ENCODE peak calls at places on chromosomes 4 and X, in four cellular contexts. P is cardiac muscle cell, G is GM10248, W is upper lobe of right lung. Z is an unnamed sample.

GRCh38 chrX:9995855-9996339 is 28.7 kb downstream of the CLDN34 start:
- DNase-seq in P (peak), G (peak), W (peak), Z (peak)

GRCh38 chr4:55069248-55069647 is 56.1 kb downstream of the KDR start:
- DNase-seq in P (peak), G (no peak), W (no peak), Z (no peak)

GRCh38 chr4:75179510-75179909 is 246.6 kb downstream of the PARM1 start:
- DNase-seq in P (no peak), G (no peak), W (no peak), Z (no peak)

GRCh38 chrX:2875798-2876399 is 47.2 kb downstream of the GYG2 start:
- DNase-seq in P (peak), G (no peak), W (no peak), Z (no peak)

GRCh38 chr4:3765271-3766206 is 646 bp upstream of the ADRA2C start:
- DNase-seq in P (peak), G (no peak), W (no peak), Z (peak)

GRCh38 chr4:112511294-112512118 is 4.5 kb downstream of the NEUROG2 start:
- DNase-seq in P (no peak), G (no peak), W (no peak), Z (peak)

GRCh38 chr4:1318488-1319213 is 28.4 kb upstream of the UVSSA start:
- DNase-seq in P (no peak), G (no peak), W (peak), Z (peak)

GRCh38 chrX:107450823-107451509 is 1.5 kb downstream of the FRMPD3 start:
- DNase-seq in P (no peak), G (no peak), W (no peak), Z (peak)

GRCh38 chr4:84582988-84583870 is at the start of gene CDS1:
- DNase-seq in P (no peak), G (peak), W (peak), Z (no peak)

GRCh38 chrX:130071611-130072349 is 38.5 kb downstream of the ELF4 start:
- DNase-seq in P (no peak), G (no peak), W (no peak), Z (no peak)

GRCh38 chr4:175745340-175745739 is 66.7 kb downstream of the GPM6A start:
- DNase-seq in P (no peak), G (no peak), W (no peak), Z (no peak)

GRCh38 chr4:184199780-184200179 is 17.9 kb downstream of the ENPP6 start:
- DNase-seq in P (no peak), G (no peak), W (no peak), Z (no peak)
- TF ChIP-seq CTCF in P (no peak), G (no peak), W (no peak), Z (no peak)

DNA sequence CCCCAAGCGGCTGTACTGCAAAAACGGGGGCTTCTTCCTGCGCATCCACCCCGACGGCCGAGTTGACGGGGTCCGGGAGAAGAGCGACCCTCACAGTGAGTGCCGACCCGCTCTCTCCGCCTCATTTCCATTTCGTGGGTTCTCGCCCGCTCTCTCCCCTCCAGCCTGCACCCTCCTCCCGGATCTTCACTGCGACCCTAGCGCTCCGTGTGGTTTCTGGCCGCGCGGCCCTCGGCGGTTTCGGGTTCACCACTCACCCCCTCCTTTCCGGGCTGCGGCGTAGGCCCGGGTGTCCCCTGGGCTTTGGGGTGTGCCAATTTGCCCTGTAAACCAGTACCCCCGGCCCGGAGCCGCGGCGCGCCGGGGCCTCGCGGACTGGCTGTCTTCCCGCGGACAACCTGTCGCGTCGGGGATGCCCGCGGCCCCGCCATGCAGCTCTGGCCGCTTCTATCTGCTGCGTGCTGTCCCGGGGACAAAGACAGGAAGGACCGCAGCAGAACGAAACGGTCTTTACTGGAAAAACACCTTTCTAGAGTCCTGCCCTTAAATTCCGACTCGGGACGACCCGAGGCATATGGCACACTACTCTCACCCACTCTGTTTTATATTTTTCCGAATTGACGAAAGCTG is 742 bp downstream of the FGF2 start:
- DNase-seq in P (peak), G (peak), W (peak), Z (peak)
- TF ChIP-seq CTCF in P (peak), G (no peak), W (no peak), Z (no peak)

DNA sequence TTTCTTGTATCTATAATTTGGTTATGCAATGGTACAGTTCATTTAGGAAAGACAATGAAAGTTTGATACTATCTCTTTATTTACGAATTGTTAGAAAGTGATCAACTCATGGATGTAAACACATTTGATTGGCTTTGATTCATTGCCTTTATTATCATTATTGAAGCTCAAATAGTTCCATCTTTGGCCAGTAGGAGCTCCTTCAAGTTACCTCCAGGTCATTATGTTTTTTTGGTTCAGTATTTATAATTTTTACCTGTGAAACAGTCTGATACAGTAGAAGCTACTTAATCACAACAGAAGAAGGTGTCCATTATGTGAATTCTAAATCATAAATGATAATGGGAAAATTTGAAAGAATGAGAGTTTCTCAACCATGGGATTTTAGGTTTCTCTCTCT is 12.4 kb downstream of the NPY5R start:
- DNase-seq in P (no peak), G (no peak), W (no peak), Z (no peak)
- TF ChIP-seq CTCF in P (no peak), G (no peak), W (no peak), Z (no peak)

GRCh38 chrX:55839480-55839879 is 121.9 kb downstream of the RRAGB start:
- DNase-seq in P (no peak), G (no peak), W (no peak), Z (peak)
- TF ChIP-seq CTCF in P (no peak), G (no peak), W (no peak), Z (no peak)

GRCh38 chrX:141879616-141880015 is 24.1 kb upstream of the MAGEC1 start:
- DNase-seq in P (no peak), G (no peak), W (no peak), Z (no peak)
- TF ChIP-seq CTCF in P (no peak), G (no peak), W (no peak), Z (no peak)

GRCh38 chr4:145868637-145869409 is 69.8 kb downstream of the ZNF827 start:
- DNase-seq in P (peak), G (peak), W (no peak), Z (no peak)
- TF ChIP-seq CTCF in P (peak), G (no peak), W (peak), Z (no peak)